ENCODE peak calls at places on chromosome 6, in seven cellular contexts. U is neuronal stem cell, W is IMR-90, R is mesenchymal stem cell, A is H1, C is mesendoderm, D is trophoblast cell. T is an unnamed sample. For H3K4me1, the result is how much of the 10 kb centered on the place peaks cover.

GRCh38 chr6:160102956-160103824 is 18.4 kb upstream of the SLC22A1 start:
- DNase-seq in U (peak), W (peak), R (peak), A (no peak), C (peak), D (peak), T (peak)

GRCh38 chr6:132798820-132799538 is 542 bp upstream of the SLC18B1 start:
- DNase-seq in U (peak), W (peak), R (peak), A (no peak), C (peak), D (peak), T (peak)

GRCh38 chr6:21664263-21665081 is 70.9 kb downstream of the SOX4 start:
- DNase-seq in U (peak), W (no peak), R (peak), A (no peak), C (peak), D (peak), T (peak)

GRCh38 chr6:22892452-22892851 is 323.1 kb downstream of the HDGFL1 start:
- DNase-seq in U (no peak), W (peak), R (peak), A (no peak), C (peak), D (peak), T (no peak)

GRCh38 chr6:133432021-133432989 is 191.1 kb downstream of the EYA4 start:
- DNase-seq in U (no peak), W (no peak), R (no peak), A (peak), C (peak), D (no peak), T (peak)

GRCh38 chr6:10613693-10614092 is 80.7 kb downstream of the C6orf52 start:
- DNase-seq in U (no peak), W (no peak), R (peak), A (no peak), C (no peak), D (no peak), T (no peak)

GRCh38 chr6:40425192-40425919 is 161.8 kb downstream of the LRFN2 start:
- DNase-seq in U (no peak), W (no peak), R (no peak), A (no peak), C (no peak), D (no peak), T (no peak)

GRCh38 chr6:24833711-24834386 is 35.1 kb upstream of the ARMH2 start:
- DNase-seq in U (no peak), W (no peak), R (no peak), A (no peak), C (no peak), D (no peak), T (no peak)

GRCh38 chr6:21109421-21110178 is 484.0 kb upstream of the SOX4 start:
- DNase-seq in U (no peak), W (peak), R (peak), A (no peak), C (peak), D (peak), T (no peak)

GRCh38 chr6:158595223-158595622 is 35.3 kb downstream of the TMEM181 start:
- DNase-seq in U (no peak), W (no peak), R (peak), A (no peak), C (no peak), D (peak), T (no peak)

GRCh38 chr6:44062105-44062770 is 65.0 kb downstream of the MRPL14 start:
- DNase-seq in U (no peak), W (no peak), R (no peak), A (no peak), C (no peak), D (no peak), T (no peak)

GRCh38 chr6:95518630-95519227 is 58.6 kb upstream of the MANEA start:
- DNase-seq in U (no peak), W (no peak), R (no peak), A (no peak), C (no peak), D (no peak), T (no peak)

GRCh38 chr6:30882764-30883475 is 1.4 kb upstream of the DDR1 start:
- DNase-seq in U (no peak), W (no peak), R (no peak), A (no peak), C (peak), D (peak), T (peak)

GRCh38 chr6:84453499-84453898 is 226.1 kb upstream of the CEP162 start:
- DNase-seq in U (no peak), W (no peak), R (no peak), A (no peak), C (no peak), D (no peak), T (no peak)

GRCh38 chr6:106927531-106928398 is 46.8 kb downstream of the CD24 start:
- DNase-seq in U (peak), W (peak), R (peak), A (peak), C (peak), D (peak), T (peak)

GRCh38 chr6:132084811-132085509 is 133.8 kb upstream of the CCN2 start:
- DNase-seq in U (no peak), W (peak), R (peak), A (no peak), C (peak), D (peak), T (no peak)

GRCh38 chr6:53718597-53719460 is 53.3 kb upstream of the KLHL31 start:
- DNase-seq in U (peak), W (peak), R (peak), A (no peak), C (peak), D (peak), T (no peak)

GRCh38 chr6:117481926-117482239 is 591 bp upstream of the DCBLD1 start:
- DNase-seq in U (no peak), W (no peak), R (no peak), A (no peak), C (peak), D (no peak), T (no peak)

GRCh38 chr6:14286144-14286543 is 168.6 kb downstream of the CD83 start:
- DNase-seq in U (no peak), W (peak), R (no peak), A (no peak), C (no peak), D (peak), T (no peak)

GRCh38 chr6:43738877-43739641 is 31.0 kb upstream of the VEGFA start:
- DNase-seq in U (no peak), W (no peak), R (no peak), A (no peak), C (no peak), D (no peak), T (peak)

GRCh38 chr6:137389150-137389664 is 105.0 kb downstream of the OLIG3 start:
- DNase-seq in U (no peak), W (no peak), R (peak), A (no peak), C (peak), D (peak), T (no peak)

DNA sequence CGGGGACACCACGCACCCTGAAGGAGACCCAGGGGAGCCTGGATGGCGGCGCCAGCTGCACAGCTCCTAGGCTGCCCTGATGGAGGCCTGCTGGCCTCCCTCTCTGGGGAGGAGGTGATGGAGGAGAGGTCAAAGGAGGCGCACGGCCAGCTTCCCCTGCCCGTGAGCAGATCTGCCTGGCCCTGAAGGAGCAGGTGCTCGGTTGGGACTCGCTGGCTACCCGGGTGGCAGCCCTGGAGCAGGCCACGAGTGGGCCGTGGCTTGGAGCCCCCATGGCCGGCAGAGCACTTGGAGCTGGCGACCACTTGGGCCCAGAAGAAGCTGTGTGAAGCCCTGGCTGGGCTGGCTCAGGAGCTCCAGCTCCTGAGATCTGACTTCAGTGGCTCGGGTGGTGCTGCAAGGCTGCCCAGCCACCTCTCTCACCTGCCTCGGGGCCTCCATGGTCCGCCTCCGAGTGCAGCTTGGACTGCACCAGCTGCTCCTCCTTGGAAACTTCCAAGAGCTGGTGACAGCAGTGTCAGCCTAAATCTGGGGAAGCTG is 7.5 kb upstream of the RAET1E start:
- DNase-seq in U (no peak), W (no peak), R (no peak), A (no peak), C (no peak), D (no peak), T (no peak)
- H3K18ac ChIP-seq in U (peak), W (no peak), R (no peak), A (no peak), C (no peak), D (no peak), T (no peak)

GRCh38 chr6:3841711-3842565 is 7.2 kb upstream of the FAM50B start:
- DNase-seq in U (no peak), W (peak), R (peak), A (no peak), C (no peak), D (peak), T (no peak)
- H3K4me1 ChIP-seq in U (under half), W (under half), R (under half), A (under half), C (under half), D (under half), T (under half)

GRCh38 chr6:166939276-166939816 is 17.0 kb downstream of the RNASET2 start:
- DNase-seq in U (no peak), W (no peak), R (no peak), A (no peak), C (no peak), D (no peak), T (no peak)
- H3K18ac ChIP-seq in U (no peak), W (no peak), R (no peak), A (no peak), C (no peak), D (no peak), T (no peak)

DNA sequence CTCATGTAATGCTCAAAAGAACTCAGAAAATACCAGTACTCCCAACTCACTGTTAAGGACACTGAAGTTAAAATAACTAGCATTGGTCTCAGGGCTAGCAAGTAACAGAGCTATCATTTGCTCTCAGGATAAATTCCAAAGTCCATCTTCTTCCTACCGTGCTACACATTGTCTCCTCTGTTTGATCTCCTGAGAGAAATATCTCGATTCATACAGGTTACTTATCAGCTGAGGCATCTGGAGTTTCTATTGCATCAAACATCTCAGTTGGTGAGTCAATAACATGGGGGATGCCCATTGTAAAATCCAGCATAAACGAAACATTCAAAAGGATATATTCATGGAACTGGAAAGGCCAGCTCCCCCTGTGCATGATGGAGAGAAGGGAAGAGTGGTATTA is 147.4 kb downstream of the BACH2 start:
- DNase-seq in U (no peak), W (no peak), R (no peak), A (no peak), C (no peak), D (peak), T (no peak)
- H3K4me1 ChIP-seq in U (under half), W (under half), R (under half), A (under half), C (under half), D (under half), T (under half)

DNA sequence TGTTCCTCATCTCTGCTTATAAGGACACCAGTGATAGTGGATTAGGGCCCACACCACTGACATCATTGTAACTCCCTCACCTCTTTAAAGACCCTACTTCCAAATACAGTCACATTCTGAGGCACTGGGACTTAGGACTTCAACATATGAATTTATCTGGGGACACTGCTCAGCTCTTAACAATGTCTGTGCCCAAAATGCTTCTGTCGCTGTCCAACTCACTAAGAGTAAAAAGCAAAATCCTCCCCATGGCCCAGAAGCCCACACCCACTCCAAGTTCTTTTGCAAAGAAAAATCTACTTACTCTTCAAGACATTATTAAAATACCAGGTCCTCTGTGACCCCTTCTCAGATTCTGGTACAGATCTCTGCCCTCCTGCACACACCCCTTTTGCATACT is 116.2 kb downstream of the TBC1D7 start:
- DNase-seq in U (no peak), W (no peak), R (no peak), A (no peak), C (no peak), D (no peak), T (no peak)
- H3K18ac ChIP-seq in U (no peak), W (no peak), R (no peak), A (no peak), C (no peak), D (no peak), T (no peak)

GRCh38 chr6:129755787-129756186 is 45.8 kb upstream of the ARHGAP18 start:
- DNase-seq in U (no peak), W (no peak), R (no peak), A (no peak), C (no peak), D (no peak), T (no peak)

GRCh38 chr6:129754750-129755149 is 44.8 kb upstream of the ARHGAP18 start:
- DNase-seq in U (no peak), W (no peak), R (no peak), A (no peak), C (no peak), D (no peak), T (no peak)

GRCh38 chr6:129749749-129750120 is 39.8 kb upstream of the ARHGAP18 start:
- DNase-seq in U (no peak), W (peak), R (peak), A (no peak), C (no peak), D (no peak), T (no peak)

GRCh38 chr6:129750390-129750789 is 40.4 kb upstream of the ARHGAP18 start:
- DNase-seq in U (no peak), W (no peak), R (peak), A (no peak), C (no peak), D (no peak), T (no peak)

GRCh38 chr6:129753422-129753821 is 43.4 kb upstream of the ARHGAP18 start:
- DNase-seq in U (no peak), W (peak), R (peak), A (no peak), C (no peak), D (no peak), T (no peak)
- H3K4me1 ChIP-seq in U (under half), W (under half), R (under half), A (under half), C (under half), D (under half), T (under half)

GRCh38 chr6:138973481-138974140 is 14.4 kb downstream of the REPS1 start:
- DNase-seq in U (no peak), W (peak), R (peak), A (no peak), C (no peak), D (peak), T (no peak)
- H3K18ac ChIP-seq in U (no peak), W (no peak), R (no peak), A (no peak), C (no peak), D (no peak), T (no peak)

DNA sequence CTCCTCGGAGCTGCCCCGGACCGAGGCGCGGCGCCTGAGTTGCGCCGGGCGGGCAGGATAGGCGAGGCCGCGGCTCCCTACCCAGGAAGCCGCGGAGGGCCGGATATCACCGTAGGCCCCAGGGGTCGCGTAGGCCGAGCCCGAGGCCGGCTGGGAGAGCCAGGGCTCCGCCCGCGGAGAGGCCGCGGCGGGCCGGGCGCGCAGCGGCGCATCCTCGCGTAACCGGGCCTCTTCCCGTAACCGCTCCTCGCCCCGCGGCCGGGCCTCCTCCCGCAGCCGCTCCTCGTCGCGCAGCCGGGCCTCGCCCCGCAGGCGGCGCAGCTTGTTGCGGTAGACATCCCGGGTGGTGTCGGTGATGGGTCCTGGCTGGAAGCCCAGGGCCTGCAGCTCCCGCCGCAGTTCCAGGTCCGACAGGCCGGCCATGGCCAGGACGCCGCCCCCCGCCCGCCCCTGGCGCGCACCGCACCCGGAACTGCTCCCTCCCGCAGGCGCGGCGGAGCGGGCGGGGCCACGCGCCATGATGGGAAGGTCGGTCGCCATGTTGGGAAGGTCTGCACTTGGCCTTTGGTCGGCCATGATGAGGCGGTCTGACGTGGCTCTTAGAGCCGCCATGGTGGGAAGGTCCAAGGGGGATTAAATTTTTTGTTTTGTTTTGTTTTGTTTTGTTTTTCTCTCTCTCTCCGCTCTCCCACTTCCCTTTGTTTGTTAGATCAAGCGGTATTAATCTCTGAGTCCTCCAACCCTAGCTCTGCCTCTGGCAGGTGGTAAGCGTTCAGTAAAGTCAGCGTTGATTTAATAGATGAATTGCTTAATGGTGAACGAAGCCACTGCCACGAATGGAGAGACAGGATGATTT is at the start of gene LEMD2:
- DNase-seq in U (peak), W (peak), R (peak), A (peak), C (peak), D (peak), T (peak)
- H3K4me1 ChIP-seq in U (under half), W (under half), R (under half), A (under half), C (under half), D (under half), T (under half)

GRCh38 chr6:150196942-150197745 is 54.3 kb downstream of the PPP1R14C start:
- DNase-seq in U (no peak), W (no peak), R (peak), A (no peak), C (no peak), D (no peak), T (no peak)
- H3K18ac ChIP-seq in U (no peak), W (no peak), R (no peak), A (no peak), C (no peak), D (no peak), T (no peak)

GRCh38 chr6:13066050-13066449 is 262.3 kb downstream of the TBC1D7 start:
- DNase-seq in U (no peak), W (no peak), R (no peak), A (no peak), C (no peak), D (no peak), T (no peak)
- H3K4me1 ChIP-seq in U (under half), W (under half), R (under half), A (under half), C (under half), D (under half), T (under half)

T was measured in H9.